ENCODE peak calls at places on chromosome 21, in six cellular contexts. One of them, this sample, is unnamed.

GRCh38 chr21:45155910-45156309 is 81.5 kb downstream of the ADARB1 start:
- DNase-seq in A549: no peak
- DNase-seq in HepG2: no peak
- DNase-seq in IMR-90: no peak
- DNase-seq in stomach: peak
- DNase-seq in breast epithelium: no peak
- DNase-seq in this sample: no peak

GRCh38 chr21:36966846-36967657 is 583 bp upstream of the HLCS start:
- DNase-seq in stomach: no peak
- DNase-seq in breast epithelium: no peak
- DNase-seq in A549: no peak
- DNase-seq in IMR-90: no peak
- DNase-seq in HepG2: no peak
- DNase-seq in this sample: no peak

GRCh38 chr21:36229181-36229580 is 72.6 kb downstream of the DOP1B start:
- DNase-seq in IMR-90: no peak
- DNase-seq in breast epithelium: no peak
- DNase-seq in A549: no peak
- DNase-seq in stomach: no peak
- DNase-seq in HepG2: no peak
- DNase-seq in this sample: no peak

GRCh38 chr21:44510508-44511218 is 29.3 kb downstream of the KRTAP10-1 start:
- DNase-seq in stomach: peak
- DNase-seq in IMR-90: no peak
- DNase-seq in breast epithelium: peak
- DNase-seq in A549: peak
- DNase-seq in HepG2: peak
- DNase-seq in this sample: peak

GRCh38 chr21:16468191-16468590 is 738.4 kb downstream of the USP25 start:
- DNase-seq in breast epithelium: no peak
- DNase-seq in A549: no peak
- DNase-seq in stomach: no peak
- DNase-seq in HepG2: no peak
- DNase-seq in IMR-90: peak
- DNase-seq in this sample: no peak

GRCh38 chr21:36694041-36694515 is 4.8 kb upstream of the SIM2 start:
- DNase-seq in A549: no peak
- DNase-seq in HepG2: no peak
- DNase-seq in stomach: no peak
- DNase-seq in breast epithelium: no peak
- DNase-seq in IMR-90: peak
- DNase-seq in this sample: no peak

GRCh38 chr21:16455526-16455925 is 725.7 kb downstream of the USP25 start:
- DNase-seq in breast epithelium: no peak
- DNase-seq in HepG2: no peak
- DNase-seq in stomach: no peak
- DNase-seq in IMR-90: no peak
- DNase-seq in A549: no peak
- DNase-seq in this sample: no peak

GRCh38 chr21:25107708-25108107 is 499.6 kb downstream of the MRPL39 start:
- DNase-seq in A549: no peak
- DNase-seq in HepG2: no peak
- DNase-seq in IMR-90: peak
- DNase-seq in breast epithelium: no peak
- DNase-seq in stomach: no peak
- DNase-seq in this sample: peak

GRCh38 chr21:42571391-42572150 is 57.9 kb downstream of the SLC37A1 start:
- DNase-seq in A549: no peak
- DNase-seq in HepG2: no peak
- DNase-seq in stomach: no peak
- DNase-seq in IMR-90: no peak
- DNase-seq in breast epithelium: peak
- DNase-seq in this sample: no peak

GRCh38 chr21:26179501-26179900 is 8.9 kb upstream of the APP start:
- DNase-seq in breast epithelium: no peak
- DNase-seq in HepG2: no peak
- DNase-seq in IMR-90: no peak
- DNase-seq in stomach: no peak
- DNase-seq in A549: no peak
- DNase-seq in this sample: no peak

GRCh38 chr21:44043613-44044012 is 31.5 kb downstream of the TRAPPC10 start:
- DNase-seq in IMR-90: no peak
- DNase-seq in HepG2: no peak
- DNase-seq in A549: no peak
- DNase-seq in stomach: no peak
- DNase-seq in breast epithelium: no peak
- DNase-seq in this sample: no peak

GRCh38 chr21:9837946-9838801 is 683.2 kb upstream of the TPTE start:
- DNase-seq in stomach: no peak
- DNase-seq in breast epithelium: no peak
- DNase-seq in IMR-90: no peak
- DNase-seq in HepG2: no peak
- DNase-seq in A549: no peak
- DNase-seq in this sample: no peak

GRCh38 chr21:28776251-28776650 is 216.4 kb downstream of the LTN1 start:
- DNase-seq in breast epithelium: no peak
- DNase-seq in stomach: no peak
- DNase-seq in HepG2: no peak
- DNase-seq in IMR-90: peak
- DNase-seq in A549: no peak
- DNase-seq in this sample: no peak

GRCh38 chr21:42518216-42518615 is 4.6 kb downstream of the SLC37A1 start:
- DNase-seq in A549: peak
- DNase-seq in stomach: no peak
- DNase-seq in breast epithelium: no peak
- DNase-seq in HepG2: no peak
- DNase-seq in IMR-90: peak
- DNase-seq in this sample: peak

GRCh38 chr21:41361786-41362604 is at the start of gene MX2:
- DNase-seq in HepG2: peak
- DNase-seq in IMR-90: peak
- DNase-seq in stomach: peak
- DNase-seq in A549: no peak
- DNase-seq in breast epithelium: peak
- DNase-seq in this sample: peak
- TF ChIP-seq POLR2A in HepG2: no peak
- TF ChIP-seq POLR2A in IMR-90: no peak
- TF ChIP-seq POLR2A in stomach: no peak
- TF ChIP-seq POLR2A in A549: no peak
- TF ChIP-seq POLR2A in breast epithelium: no peak
- TF ChIP-seq POLR2A in this sample: peak

DNA sequence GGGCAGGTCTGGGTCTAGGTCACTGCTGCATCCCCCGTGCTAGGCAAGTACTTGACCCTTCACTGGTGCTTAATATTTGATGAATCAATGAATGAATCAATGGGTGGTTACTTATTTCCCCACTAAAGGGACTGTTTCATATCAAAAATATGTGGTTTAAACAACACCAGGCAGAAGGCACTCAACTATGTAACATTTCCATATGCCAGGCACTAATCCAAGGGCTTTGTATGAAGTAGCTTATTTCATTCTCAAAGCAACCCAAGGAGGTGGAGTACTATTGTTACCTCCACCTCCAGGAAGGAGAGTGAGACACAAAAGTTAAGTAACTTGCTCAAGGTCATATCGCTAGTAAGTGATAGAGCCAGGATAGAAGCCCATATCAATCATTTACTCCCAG is 142.6 kb downstream of the ETS2 start:
- DNase-seq in IMR-90: peak
- DNase-seq in breast epithelium: no peak
- DNase-seq in stomach: no peak
- DNase-seq in A549: no peak
- DNase-seq in HepG2: no peak
- DNase-seq in this sample: no peak
- TF ChIP-seq POLR2A in IMR-90: no peak
- TF ChIP-seq POLR2A in breast epithelium: no peak
- TF ChIP-seq POLR2A in stomach: no peak
- TF ChIP-seq POLR2A in A549: no peak
- TF ChIP-seq POLR2A in HepG2: no peak
- TF ChIP-seq POLR2A in this sample: no peak

GRCh38 chr21:46287541-46287940 is 1.4 kb downstream of the YBEY start:
- DNase-seq in breast epithelium: no peak
- DNase-seq in stomach: no peak
- DNase-seq in A549: no peak
- DNase-seq in IMR-90: no peak
- DNase-seq in HepG2: no peak
- DNase-seq in this sample: no peak

GRCh38 chr21:46285206-46285661 is at the start of gene MCM3AP:
- DNase-seq in IMR-90: no peak
- DNase-seq in stomach: no peak
- DNase-seq in A549: no peak
- DNase-seq in HepG2: no peak
- DNase-seq in breast epithelium: no peak
- DNase-seq in this sample: no peak

GRCh38 chr21:46284722-46285121 is 689 bp downstream of the MCM3AP start:
- DNase-seq in breast epithelium: no peak
- DNase-seq in IMR-90: no peak
- DNase-seq in HepG2: no peak
- DNase-seq in A549: no peak
- DNase-seq in stomach: no peak
- DNase-seq in this sample: no peak

GRCh38 chr21:46286668-46286982 is 483 bp downstream of the YBEY start:
- DNase-seq in stomach: no peak
- DNase-seq in breast epithelium: no peak
- DNase-seq in HepG2: no peak
- DNase-seq in A549: no peak
- DNase-seq in IMR-90: no peak
- DNase-seq in this sample: no peak

GRCh38 chr21:46285761-46286667 is at the start of gene YBEY:
- DNase-seq in breast epithelium: peak
- DNase-seq in A549: peak
- DNase-seq in IMR-90: peak
- DNase-seq in stomach: peak
- DNase-seq in HepG2: peak
- DNase-seq in this sample: peak
- TF ChIP-seq POLR2A in breast epithelium: peak
- TF ChIP-seq POLR2A in A549: peak
- TF ChIP-seq POLR2A in IMR-90: peak
- TF ChIP-seq POLR2A in stomach: no peak
- TF ChIP-seq POLR2A in HepG2: peak
- TF ChIP-seq POLR2A in this sample: peak

DNA sequence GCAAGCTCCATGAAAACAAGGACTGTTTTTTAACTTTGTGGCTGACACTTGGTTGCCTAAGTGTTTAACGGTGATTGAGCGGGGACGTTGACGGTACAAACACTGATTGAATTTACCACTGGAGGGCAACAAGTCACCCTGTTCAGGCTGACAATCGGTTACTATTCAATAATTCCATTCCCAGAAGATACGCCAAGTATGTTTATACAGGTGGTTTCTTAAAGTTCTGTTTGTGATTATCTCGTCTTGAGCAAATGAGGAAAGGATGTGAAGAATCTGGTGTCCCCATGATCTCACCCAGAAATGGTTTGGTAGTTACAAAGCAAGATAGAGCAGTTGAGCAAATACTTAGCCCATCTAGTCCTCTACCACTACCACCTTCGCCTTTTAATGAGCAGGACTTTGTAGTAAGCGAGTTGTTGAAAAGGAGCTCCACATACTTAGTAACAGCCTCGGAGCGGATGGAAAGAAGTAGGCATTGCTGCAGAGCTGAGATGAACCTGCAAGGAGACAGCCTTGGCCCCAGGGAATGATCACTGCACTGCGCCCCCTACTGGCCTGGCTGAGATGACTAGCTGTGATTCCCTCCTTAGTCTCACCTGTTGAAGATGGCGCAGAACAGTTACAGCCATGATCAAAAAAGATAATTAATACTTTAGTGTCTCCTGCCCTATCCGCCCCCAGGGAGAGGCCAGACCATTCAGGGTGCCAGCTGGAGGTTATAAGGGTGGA is 36.3 kb downstream of the IFNAR1 start:
- DNase-seq in A549: peak
- DNase-seq in IMR-90: peak
- DNase-seq in stomach: peak
- DNase-seq in HepG2: peak
- DNase-seq in breast epithelium: peak
- DNase-seq in this sample: peak
- TF ChIP-seq POLR2A in A549: no peak
- TF ChIP-seq POLR2A in IMR-90: no peak
- TF ChIP-seq POLR2A in stomach: no peak
- TF ChIP-seq POLR2A in HepG2: no peak
- TF ChIP-seq POLR2A in breast epithelium: no peak
- TF ChIP-seq POLR2A in this sample: no peak

DNA sequence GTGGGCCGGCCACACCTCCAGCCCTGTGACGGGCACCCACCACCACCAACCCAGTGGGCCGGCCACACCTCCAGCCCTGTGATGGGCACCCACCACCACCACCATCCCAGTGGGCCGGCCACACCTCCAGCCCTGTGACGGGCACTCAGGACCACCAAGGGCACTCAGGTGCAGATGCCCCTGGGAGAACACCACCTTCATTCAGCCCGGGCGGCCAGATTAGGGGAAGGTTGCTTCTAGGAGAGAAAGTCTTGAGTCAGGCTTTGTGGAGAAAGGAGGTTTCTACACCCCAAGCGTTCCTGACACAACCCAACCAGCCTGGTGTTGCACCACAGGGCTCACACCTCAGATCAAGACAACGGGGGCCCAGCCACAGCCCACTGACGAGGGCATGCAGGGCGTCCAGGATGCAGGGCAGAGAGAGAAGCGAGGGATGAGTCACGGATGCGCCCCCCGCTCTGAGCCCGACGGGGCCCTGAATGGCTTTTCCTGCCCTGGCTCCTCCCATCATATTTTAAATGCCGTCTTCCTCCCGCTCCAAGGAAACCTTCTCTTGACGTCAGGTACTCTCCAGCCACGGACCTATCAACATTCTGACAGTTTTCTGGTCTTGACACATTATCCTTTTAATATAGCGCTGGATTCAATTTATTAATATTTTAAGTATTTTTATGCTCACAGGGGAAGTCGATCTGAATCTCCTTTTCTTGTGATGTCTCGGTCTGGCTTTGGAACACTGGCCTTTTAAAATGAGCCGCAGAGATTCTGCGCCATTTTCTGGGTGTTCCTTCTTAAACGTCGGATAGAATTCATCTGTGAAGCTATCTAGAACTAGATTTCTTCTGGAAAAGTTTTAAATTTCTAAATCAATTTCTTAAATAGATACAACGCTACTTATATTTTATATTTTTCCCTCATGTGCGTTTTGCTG is 631 bp upstream of the SPATC1L start:
- DNase-seq in IMR-90: peak
- DNase-seq in breast epithelium: peak
- DNase-seq in HepG2: peak
- DNase-seq in stomach: peak
- DNase-seq in A549: no peak
- DNase-seq in this sample: peak
- TF ChIP-seq POLR2A in IMR-90: no peak
- TF ChIP-seq POLR2A in breast epithelium: no peak
- TF ChIP-seq POLR2A in HepG2: no peak
- TF ChIP-seq POLR2A in stomach: no peak
- TF ChIP-seq POLR2A in A549: no peak
- TF ChIP-seq POLR2A in this sample: peak

DNA sequence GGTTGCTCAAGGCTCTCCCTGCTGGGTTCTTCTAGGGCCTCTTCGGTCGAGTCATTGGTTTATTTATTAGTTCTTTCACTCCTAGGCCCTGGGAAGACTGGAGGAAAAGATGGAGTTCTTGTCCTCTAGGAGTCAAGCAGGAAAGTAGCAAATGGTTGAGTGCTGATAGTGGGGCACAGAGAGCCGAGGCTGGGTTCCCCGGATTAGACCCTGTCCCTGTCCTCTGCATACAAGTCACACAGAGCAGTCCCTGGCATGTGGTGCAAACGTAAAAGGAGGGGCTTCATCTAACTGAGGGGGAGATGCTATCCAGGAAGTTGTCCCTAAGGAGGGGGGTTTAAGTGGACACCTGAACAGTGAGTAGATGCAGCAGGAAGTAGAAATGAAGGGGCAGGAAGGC is 19.2 kb upstream of the KCNE2 start:
- DNase-seq in breast epithelium: no peak
- DNase-seq in stomach: no peak
- DNase-seq in IMR-90: peak
- DNase-seq in A549: no peak
- DNase-seq in HepG2: no peak
- DNase-seq in this sample: no peak
- TF ChIP-seq POLR2A in breast epithelium: no peak
- TF ChIP-seq POLR2A in stomach: no peak
- TF ChIP-seq POLR2A in IMR-90: no peak
- TF ChIP-seq POLR2A in A549: no peak
- TF ChIP-seq POLR2A in HepG2: no peak
- TF ChIP-seq POLR2A in this sample: no peak

This sample was measured in H54.